ENCODE peak calls at places on chromosomes 7 and 10, in nine cellular contexts. N, A, Q, H, V, R, G, W and S are unnamed samples.
A peak's percentile ranks its signal among the peaks of the same experiment; 100 is the strongest.

GRCh38 chr7:79723833-79724608 is 270.6 kb upstream of the MAGI2 start:
- DNase-seq in H (no peak), V (no peak), G (no peak), N (no peak), A (no peak), R (no peak), Q (no peak), W (no peak), S (no peak)

GRCh38 chr10:5574642-5575131 is 49.9 kb downstream of the CALML3 start:
- DNase-seq in H (no peak), N (no peak), Q (no peak), G (no peak), W (no peak), A (no peak), R (no peak), V (no peak), S (no peak)

GRCh38 chr10:133199992-133200611 is 29.9 kb upstream of the UTF1 start:
- DNase-seq in R (no peak), Q (no peak), G (no peak), H (no peak), W (no peak), V (no peak), N (no peak), A (no peak), S (no peak)

GRCh38 chr10:78974409-78975317 is 94.1 kb upstream of the ZMIZ1 start:
- DNase-seq in A (peak; percentile 53), G (peak; percentile 91), N (peak; percentile 74), H (peak; percentile 54), W (peak; percentile 57), Q (no peak), R (peak; percentile 56), V (peak; percentile 74), S (peak; percentile 93)

GRCh38 chr10:105243825-105244224 is 602.7 kb downstream of the SORCS3 start:
- DNase-seq in V (no peak), R (no peak), H (no peak), W (no peak), N (no peak), G (no peak), Q (no peak), A (no peak), S (no peak)

GRCh38 chr10:63114031-63114814 is 18.9 kb upstream of the NRBF2 start:
- DNase-seq in V (no peak), G (peak; percentile 72), R (no peak), W (no peak), N (peak; percentile 59), A (peak; percentile 30), Q (no peak), H (peak; percentile 23), S (peak; percentile 77)

GRCh38 chr7:125255793-125256192 is 326.2 kb upstream of the POT1 start:
- DNase-seq in A (no peak), Q (no peak), N (peak; percentile 2), H (no peak), R (no peak), V (no peak), W (no peak), G (no peak), S (no peak)

GRCh38 chr7:111540199-111540815 is 22.0 kb downstream of the IMMP2L start:
- DNase-seq in N (peak; percentile 26), R (peak; percentile 46), H (no peak), W (no peak), G (no peak), V (no peak), A (no peak), Q (no peak), S (no peak)

GRCh38 chr10:580796-581195 is 108.7 kb downstream of the DIP2C start:
- DNase-seq in G (peak; percentile 89), N (no peak), V (no peak), R (no peak), Q (no peak), W (no peak), H (no peak), A (no peak), S (peak; percentile 86)

GRCh38 chr7:123122951-123123350 is 76.8 kb downstream of the SLC13A1 start:
- DNase-seq in Q (no peak), A (no peak), R (no peak), G (no peak), W (no peak), V (no peak), N (no peak), H (no peak), S (no peak)

GRCh38 chr10:57707300-57707658 is 560.4 kb downstream of the IPMK start:
- DNase-seq in N (no peak), H (no peak), Q (no peak), G (no peak), A (no peak), V (no peak), R (no peak), W (no peak), S (no peak)

GRCh38 chr7:128027485-128027980 is 3.7 kb downstream of the LRRC4 start:
- DNase-seq in Q (no peak), G (no peak), V (no peak), R (no peak), W (no peak), A (no peak), N (no peak), H (no peak), S (peak; percentile 87)

GRCh38 chr7:84629216-84629615 is 434.6 kb upstream of the SEMA3A start:
- DNase-seq in A (no peak), W (no peak), V (no peak), H (no peak), N (no peak), Q (no peak), G (peak; percentile 7), R (no peak), S (no peak)

GRCh38 chr10:107072786-107073185 is 91.7 kb downstream of the SORCS1 start:
- DNase-seq in A (no peak), R (no peak), Q (no peak), H (no peak), N (peak; percentile 15), W (no peak), G (no peak), V (no peak), S (no peak)

GRCh38 chr7:22799633-22800032 is 23.0 kb downstream of the TOMM7 start:
- DNase-seq in H (no peak), A (no peak), R (no peak), W (no peak), N (no peak), V (no peak), Q (no peak), G (no peak), S (no peak)

GRCh38 chr10:2173328-2173727 is 436.0 kb upstream of the ADARB2 start:
- DNase-seq in V (no peak), N (no peak), A (no peak), R (no peak), G (no peak), Q (no peak), H (no peak), W (no peak), S (peak; percentile 5)

GRCh38 chr7:22561895-22562593 is 62.1 kb upstream of the STEAP1B start:
- DNase-seq in W (no peak), Q (no peak), V (peak; percentile 29), R (no peak), H (no peak), A (no peak), N (no peak), G (peak; percentile 46), S (peak; percentile 45)

GRCh38 chr10:27890971-27891370 is 107.9 kb downstream of the ODAD2 start:
- DNase-seq in A (no peak), G (no peak), H (no peak), Q (no peak), R (no peak), W (no peak), V (no peak), N (no peak), S (peak; percentile 25)

GRCh38 chr10:102776779-102777417 is 33.1 kb downstream of the WBP1L start:
- DNase-seq in W (no peak), R (no peak), Q (no peak), N (peak; percentile 92), V (no peak), H (no peak), A (peak; percentile 88), G (peak; percentile 98), S (peak; percentile 100)

GRCh38 chr10:128324058-128324457 is 197.8 kb upstream of the MKI67 start:
- DNase-seq in N (no peak), Q (no peak), G (no peak), V (no peak), W (no peak), R (peak; percentile 50), H (no peak), A (no peak), S (no peak)

GRCh38 chr7:54680377-54681005 is 78.5 kb downstream of the SEC61G start:
- DNase-seq in A (no peak), W (no peak), R (no peak), N (no peak), Q (no peak), G (no peak), V (no peak), H (no peak), S (no peak)

GRCh38 chr7:105990726-105991465 is 27.8 kb downstream of the CDHR3 start:
- DNase-seq in A (no peak), Q (no peak), G (no peak), H (no peak), W (no peak), V (no peak), R (peak; percentile 59), N (no peak), S (no peak)

GRCh38 chr10:128147669-128148068 is 21.4 kb upstream of the MKI67 start:
- DNase-seq in Q (no peak), N (no peak), W (no peak), H (no peak), R (no peak), V (no peak), G (peak; percentile 80), A (no peak), S (peak; percentile 44)

GRCh38 chr7:4718071-4718470 is 36.0 kb downstream of the FOXK1 start:
- DNase-seq in A (no peak), Q (no peak), N (no peak), V (no peak), G (no peak), H (no peak), R (no peak), W (no peak), S (no peak)

GRCh38 chr10:34111179-34111578 is 703.9 kb downstream of the PARD3 start:
- DNase-seq in G (no peak), R (no peak), N (no peak), V (no peak), H (no peak), Q (no peak), W (no peak), A (no peak), S (no peak)

GRCh38 chr7:76125560-76125959 is 76.1 kb upstream of the SRRM3 start:
- DNase-seq in A (no peak), G (no peak), R (no peak), H (no peak), Q (no peak), W (no peak), V (no peak), N (no peak), S (no peak)

GRCh38 chr7:82057476-82057875 is 287.6 kb upstream of the HGF start:
- DNase-seq in A (no peak), W (no peak), R (no peak), N (no peak), H (no peak), Q (no peak), V (no peak), G (no peak), S (peak; percentile 57)

GRCh38 chr7:68684246-68684850 is 913.9 kb upstream of the AUTS2 start:
- DNase-seq in H (no peak), N (no peak), A (no peak), G (no peak), R (peak; percentile 96), W (no peak), Q (no peak), V (no peak), S (no peak)

GRCh38 chr7:157703131-157703530 is 366.3 kb downstream of the DNAJB6 start:
- DNase-seq in A (no peak), N (no peak), R (no peak), Q (no peak), H (no peak), G (no peak), V (no peak), W (no peak), S (no peak)

GRCh38 chr7:77822269-77822668 is 23.7 kb downstream of the PHTF2 start:
- DNase-seq in N (no peak), G (no peak), Q (no peak), A (no peak), H (no peak), W (no peak), V (no peak), R (no peak), S (no peak)

GRCh38 chr7:107592361-107593024 is 12.4 kb downstream of the BCAP29 start:
- DNase-seq in Q (no peak), G (peak; percentile 66), W (no peak), A (no peak), V (no peak), H (no peak), N (no peak), R (no peak), S (peak; percentile 52)